ENCODE peak calls at places on chromosomes 16 and 17, in four cellular contexts. M is GM12878, Z is HepG2, G is H1. W is an unnamed sample.
A peak's percentile ranks its signal among the peaks of the same experiment; 100 is the strongest.

GRCh38 chr16:11254913-11255736 is 879 bp downstream of the SOCS1 start:
- DNase-seq in G (no peak), Z (no peak), M (no peak), W (no peak)

GRCh38 chr16:66746682-66747081 is 4.7 kb downstream of the DYNC1LI2 start:
- DNase-seq in M (peak; percentile 71), G (no peak), Z (no peak), W (no peak)

GRCh38 chr17:49214665-49215360 is 4.3 kb downstream of the ABI3 start:
- DNase-seq in G (no peak), M (no peak), Z (no peak), W (no peak)

GRCh38 chr16:86566966-86567700 is 504 bp downstream of the FOXC2 start:
- DNase-seq in Z (no peak), M (no peak), G (peak; percentile 77), W (no peak)

GRCh38 chr17:76446449-76447231 is 6.3 kb downstream of the UBE2O start:
- DNase-seq in M (no peak), G (no peak), Z (peak; percentile 84), W (no peak)

GRCh38 chr16:81073560-81074330 is 3.3 kb downstream of the C16orf46 start:
- DNase-seq in M (no peak), Z (no peak), G (no peak), W (peak; percentile 46)

GRCh38 chr17:48093341-48094045 is 7.8 kb downstream of the CBX1 start:
- DNase-seq in G (no peak), M (no peak), Z (no peak), W (no peak)

GRCh38 chr17:47205419-47205963 is 3.7 kb upstream of the MYL4 start:
- DNase-seq in G (peak; percentile 46), M (peak; percentile 78), Z (no peak), W (no peak)

GRCh38 chr16:57538235-57538711 is 1.9 kb upstream of the CCDC102A start:
- DNase-seq in M (no peak), G (peak; percentile 33), Z (no peak), W (no peak)

GRCh38 chr17:40648326-40648968 is 829 bp upstream of the SMARCE1 start:
- DNase-seq in M (no peak), Z (peak; percentile 56), G (no peak), W (no peak)

GRCh38 chr17:77375917-77376651 is 235.3 kb downstream of the SEC14L1 start:
- DNase-seq in Z (no peak), M (no peak), G (no peak), W (no peak)

GRCh38 chr17:72754513-72754912 is 338.0 kb downstream of the SLC39A11 start:
- DNase-seq in M (no peak), Z (no peak), G (no peak), W (no peak)

GRCh38 chr17:80187090-80187489 is 17.3 kb downstream of the CARD14 start:
- DNase-seq in G (no peak), Z (no peak), M (no peak), W (no peak)

GRCh38 chr17:80189611-80190010 is 19.8 kb downstream of the CARD14 start:
- DNase-seq in G (no peak), Z (no peak), M (no peak), W (no peak)

GRCh38 chr17:80184423-80184714 is 14.5 kb downstream of the CARD14 start:
- DNase-seq in M (no peak), G (no peak), Z (no peak), W (no peak)

GRCh38 chr17:80185968-80186367 is 16.1 kb downstream of the CARD14 start:
- DNase-seq in M (no peak), Z (no peak), G (no peak), W (no peak)

DNA sequence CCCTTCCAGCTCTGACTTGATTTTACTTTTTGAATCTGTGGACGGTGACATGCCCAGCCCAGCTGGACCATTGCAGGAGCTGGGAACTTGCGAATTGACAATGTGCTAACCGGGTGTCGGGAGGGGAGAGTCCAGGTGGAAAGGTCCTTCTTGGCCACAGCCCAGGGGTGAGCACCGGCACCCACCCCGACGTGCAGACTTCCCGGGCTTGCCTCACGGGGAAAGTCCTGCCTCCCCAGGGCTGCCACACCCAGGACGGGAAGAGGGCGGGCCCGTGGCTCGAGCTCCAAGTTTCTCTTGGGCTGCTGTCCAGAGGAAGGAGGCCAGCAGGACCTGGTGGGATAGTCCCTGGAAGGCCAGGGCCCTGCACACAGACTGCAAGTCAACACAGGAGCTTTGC is 17.7 kb downstream of the CARD14 start:
- DNase-seq in M (no peak), Z (no peak), G (no peak), W (no peak)
- H3K4me3 ChIP-seq in M (no peak overlapping the region), Z (peak overlapping the region; percentile 57), G (no peak overlapping the region), W (no peak overlapping the region)

GRCh38 chr16:84207266-84207665 is 16.3 kb downstream of the ADAD2 start:
- DNase-seq in Z (no peak), M (no peak), G (no peak), W (no peak)

GRCh38 chr16:84205976-84206691 is 15.2 kb downstream of the ADAD2 start:
- DNase-seq in M (no peak), G (no peak), Z (no peak), W (no peak)

GRCh38 chr16:84212154-84212553 is 21.2 kb downstream of the ADAD2 start:
- DNase-seq in Z (no peak), M (no peak), G (no peak), W (no peak)

GRCh38 chr16:84209989-84210388 is 19.0 kb downstream of the ADAD2 start:
- DNase-seq in G (no peak), Z (no peak), M (no peak), W (no peak)

DNA sequence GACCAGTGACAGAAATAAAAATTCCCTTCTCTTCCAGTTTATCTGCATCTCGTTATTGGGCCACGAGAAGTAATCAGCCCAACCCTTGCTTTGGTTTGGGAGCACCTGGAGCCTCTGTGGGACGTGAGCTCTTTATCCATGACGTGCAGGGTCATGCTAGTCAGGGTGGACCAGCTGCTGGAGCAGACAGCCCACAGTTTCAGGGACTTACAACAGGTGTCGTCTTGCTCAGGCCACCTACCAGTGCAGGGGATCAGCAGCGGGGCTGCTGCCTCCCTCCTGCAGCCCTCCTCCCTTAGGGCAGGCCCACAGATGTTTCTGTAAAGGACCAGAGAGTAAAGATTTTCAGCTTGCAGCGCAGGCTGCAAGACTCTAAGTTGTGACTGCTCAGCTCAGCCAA is 16.9 kb downstream of the ADAD2 start:
- DNase-seq in Z (no peak), G (no peak), M (no peak), W (no peak)
- TF ChIP-seq SUZ12 in Z (no peak), G (no peak), M (no peak), W (no peak)

GRCh38 chr16:53771655-53772497 is 67.9 kb downstream of the FTO start:
- DNase-seq in Z (no peak), G (no peak), M (no peak), W (no peak)
- H3K9ac ChIP-seq in Z (no peak overlapping the region), G (no peak overlapping the region), M (no peak overlapping the region), W (no peak overlapping the region)

GRCh38 chr17:31490019-31490383 is 98.5 kb downstream of the RAB11FIP4 start:
- DNase-seq in M (no peak), G (no peak), Z (no peak), W (no peak)
- H3K4me3 ChIP-seq in M (peak overlapping the region; percentile 92), G (peak overlapping the region; percentile 82), Z (peak overlapping the region; percentile 95), W (no peak overlapping the region)

GRCh38 chr17:18996458-18996857 is 8.1 kb downstream of the FAM83G start:
- DNase-seq in M (no peak), Z (no peak), G (no peak), W (no peak)

GRCh38 chr17:18992454-18993130 is 12.0 kb downstream of the FAM83G start:
- DNase-seq in M (peak; percentile 38), G (no peak), Z (no peak), W (no peak)

GRCh38 chr17:18995220-18995619 is 9.3 kb downstream of the FAM83G start:
- DNase-seq in Z (no peak), G (no peak), M (no peak), W (no peak)

GRCh38 chr17:18993876-18994275 is 10.7 kb downstream of the FAM83G start:
- DNase-seq in Z (no peak), M (no peak), G (no peak), W (no peak)

GRCh38 chr17:18994626-18995025 is 9.9 kb downstream of the FAM83G start:
- DNase-seq in G (no peak), Z (no peak), M (no peak), W (no peak)
- TF ChIP-seq SUZ12 in G (no peak), Z (no peak), M (no peak), W (no peak)

GRCh38 chr16:84056933-84057332 is 14.3 kb upstream of the SLC38A8 start:
- DNase-seq in G (no peak), M (no peak), Z (no peak), W (no peak)

GRCh38 chr16:84055366-84055765 is 12.8 kb upstream of the SLC38A8 start:
- DNase-seq in G (no peak), M (no peak), Z (no peak), W (no peak)

GRCh38 chr16:84054271-84054670 is 11.7 kb upstream of the SLC38A8 start:
- DNase-seq in G (no peak), Z (no peak), M (no peak), W (no peak)

GRCh38 chr16:84054916-84055315 is 12.3 kb upstream of the SLC38A8 start:
- DNase-seq in M (no peak), G (no peak), Z (no peak), W (no peak)

GRCh38 chr16:84055801-84056634 is 13.4 kb upstream of the SLC38A8 start:
- DNase-seq in Z (no peak), M (no peak), G (no peak), W (no peak)
- H3K9ac ChIP-seq in Z (no peak overlapping the region), M (no peak overlapping the region), G (no peak overlapping the region), W (no peak overlapping the region)